ENCODE peak calls at places on chromosomes 3 and 15, in eight cellular contexts. H is upper lobe of right lung, U is OCI-LY7, Y is esophagus squamous epithelium, F is cardiac fibroblast, C is psoas muscle, M is heart left ventricle, I is AG10803. L is an unnamed sample.
A peak's percentile ranks its signal among the peaks of the same experiment; 100 is the strongest.

GRCh38 chr3:67808906-67809305 is 154.5 kb upstream of the SUCLG2 start:
- DNase-seq in Y (no peak), H (no peak), C (no peak), F (no peak), U (no peak), M (no peak), I (no peak), L (no peak)

GRCh38 chr15:83046558-83047127 is 20.4 kb downstream of the BTBD1 start:
- DNase-seq in U (no peak), H (no peak), F (peak; percentile 82), Y (no peak), C (no peak), M (no peak), I (peak; percentile 53), L (peak; percentile 55)

GRCh38 chr15:98397411-98397810 is 250.9 kb upstream of the IGF1R start:
- DNase-seq in I (no peak), M (peak; percentile 50), C (no peak), F (no peak), H (no peak), U (no peak), Y (no peak), L (no peak)

GRCh38 chr15:62887113-62887570 is 155.4 kb upstream of the TPM1 start:
- DNase-seq in M (no peak), H (no peak), F (no peak), U (no peak), C (no peak), I (peak; percentile 70), Y (no peak), L (peak; percentile 66)

GRCh38 chr15:96272427-96272826 is 58.1 kb upstream of the NR2F2 start:
- DNase-seq in M (no peak), C (no peak), Y (no peak), H (no peak), U (no peak), I (no peak), F (no peak), L (no peak)

GRCh38 chr15:77671274-77672056 is 38.8 kb upstream of the LINGO1 start:
- DNase-seq in Y (no peak), I (no peak), U (peak; percentile 16), H (no peak), M (peak; percentile 46), C (no peak), F (no peak), L (no peak)

GRCh38 chr15:71754660-71755059 is 55.7 kb upstream of the NR2E3 start:
- DNase-seq in F (no peak), Y (no peak), U (no peak), C (no peak), I (no peak), H (no peak), M (no peak), L (no peak)

GRCh38 chr3:129230311-129231019 is 18.9 kb upstream of the COPG1 start:
- DNase-seq in F (peak; percentile 69), I (peak; percentile 81), H (no peak), M (no peak), Y (no peak), C (no peak), U (no peak), L (no peak)

GRCh38 chr3:177050466-177051237 is 146.6 kb downstream of the TBL1XR1 start:
- DNase-seq in H (no peak), Y (no peak), F (peak; percentile 70), M (no peak), C (no peak), U (peak; percentile 67), I (peak; percentile 50), L (peak; percentile 35)

GRCh38 chr15:44779761-44780160 is 43.4 kb downstream of the TRIM69 start:
- DNase-seq in U (no peak), I (no peak), F (no peak), M (no peak), C (no peak), H (no peak), Y (no peak), L (no peak)

GRCh38 chr3:190205739-190206138 is 85.0 kb upstream of the P3H2 start:
- DNase-seq in F (no peak), Y (no peak), M (no peak), H (no peak), I (peak; percentile 44), C (no peak), U (no peak), L (no peak)

GRCh38 chr3:32147509-32147908 is 41.1 kb downstream of the GPD1L start:
- DNase-seq in H (no peak), F (no peak), U (no peak), M (no peak), I (no peak), C (no peak), Y (no peak), L (no peak)

GRCh38 chr3:111773484-111773883 is 85.6 kb upstream of the PHLDB2 start:
- DNase-seq in I (no peak), Y (no peak), C (no peak), H (no peak), M (no peak), U (no peak), F (no peak), L (no peak)

GRCh38 chr3:111947179-111947727 is 31.6 kb upstream of the ABHD10 start:
- DNase-seq in U (no peak), C (no peak), I (peak; percentile 80), F (peak; percentile 53), H (no peak), Y (no peak), M (no peak), L (peak; percentile 15)

GRCh38 chr3:108546692-108547091 is 36.3 kb upstream of the MYH15 start:
- DNase-seq in U (no peak), H (no peak), Y (no peak), M (no peak), F (no peak), C (no peak), I (no peak), L (no peak)

GRCh38 chr15:71115567-71116351 is 488 bp downstream of the THSD4 start:
- DNase-seq in C (peak; percentile 62), M (peak; percentile 60), F (peak; percentile 62), U (no peak), H (peak; percentile 85), I (peak; percentile 45), Y (no peak), L (no peak)

GRCh38 chr15:39579487-39580116 is 1.3 kb upstream of the THBS1 start:
- DNase-seq in U (no peak), C (peak; percentile 70), M (peak; percentile 76), I (peak; percentile 100), Y (no peak), F (peak; percentile 96), H (peak; percentile 82), L (peak; percentile 70)

GRCh38 chr15:80999623-81000036 is 1.1 kb upstream of the TLNRD1 start:
- DNase-seq in F (no peak), U (peak; percentile 77), M (no peak), I (no peak), H (no peak), Y (no peak), C (no peak), L (no peak)

GRCh38 chr15:60905587-60905986 is 323.5 kb downstream of the RORA start:
- DNase-seq in C (no peak), M (no peak), H (no peak), U (no peak), I (no peak), F (no peak), Y (no peak), L (no peak)

GRCh38 chr15:89371145-89372044 is 36.8 kb upstream of the POLG start:
- DNase-seq in M (no peak), F (peak; percentile 6), Y (no peak), C (no peak), U (no peak), I (no peak), H (no peak), L (no peak)
- H3K4me3 ChIP-seq in M (peak overlapping the region; percentile 43), F (peak overlapping the region; percentile 8), Y (peak overlapping the region; percentile 51), C (peak overlapping the region; percentile 44), U (no peak overlapping the region), I (peak overlapping the region; percentile 24), H (no peak overlapping the region), L (no peak overlapping the region)

GRCh38 chr15:57223887-57224286 is 152.4 kb upstream of the CGNL1 start:
- DNase-seq in Y (no peak), F (no peak), C (no peak), I (no peak), M (no peak), H (no peak), U (no peak), L (no peak)
- H3K4me3 ChIP-seq in Y (no peak overlapping the region), F (no peak overlapping the region), C (no peak overlapping the region), I (no peak overlapping the region), M (no peak overlapping the region), H (no peak overlapping the region), U (no peak overlapping the region), L (no peak overlapping the region)

DNA sequence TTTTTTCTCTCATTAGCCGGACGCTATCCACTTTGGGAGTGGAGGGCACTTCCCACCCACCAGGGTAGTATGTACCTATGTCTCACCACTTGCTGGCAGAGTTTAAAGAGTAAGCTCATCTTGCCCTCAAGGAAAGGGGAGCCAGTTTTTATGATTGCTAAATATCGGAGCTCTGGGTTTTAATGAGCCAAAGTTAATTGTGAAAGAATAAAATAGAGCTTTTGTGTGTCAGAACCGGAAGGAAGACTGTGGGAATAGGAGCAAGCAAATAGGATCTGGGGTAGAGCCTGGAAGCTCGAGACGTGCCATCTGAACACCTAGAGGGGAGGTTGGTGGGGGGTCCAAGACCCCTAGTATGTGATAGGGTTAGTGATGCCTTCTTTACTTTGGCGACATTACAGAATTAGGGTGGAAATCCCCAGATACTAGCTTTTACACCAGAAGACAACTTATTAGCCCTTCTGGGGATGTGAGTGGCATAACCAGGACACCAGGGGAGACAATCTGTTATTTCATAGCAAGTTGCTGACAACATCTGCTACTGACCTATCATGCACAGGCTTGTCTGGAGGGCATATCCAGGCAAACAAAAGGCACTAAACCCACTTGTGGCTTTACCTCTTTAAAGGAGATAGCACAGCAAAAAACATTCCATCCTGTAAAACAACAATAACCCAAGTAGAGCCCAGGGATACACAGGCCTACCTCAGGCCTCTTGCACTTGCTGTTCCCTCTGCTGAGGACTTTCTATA is 333.8 kb downstream of the ZNF621 start:
- DNase-seq in I (no peak), F (no peak), Y (no peak), C (no peak), U (no peak), M (no peak), H (no peak), L (no peak)
- H3K4me3 ChIP-seq in I (no peak overlapping the region), F (no peak overlapping the region), Y (no peak overlapping the region), C (no peak overlapping the region), U (no peak overlapping the region), M (no peak overlapping the region), H (no peak overlapping the region), L (no peak overlapping the region)

GRCh38 chr3:18443670-18444596 is 18.8 kb upstream of the SATB1 start:
- DNase-seq in U (no peak), M (peak; percentile 27), H (peak; percentile 79), Y (no peak), F (no peak), C (peak; percentile 50), I (no peak), L (no peak)

GRCh38 chr3:18447720-18448119 is 22.6 kb upstream of the SATB1 start:
- DNase-seq in I (no peak), Y (no peak), H (no peak), U (no peak), C (no peak), M (no peak), F (no peak), L (no peak)

GRCh38 chr3:18446067-18446793 is 21.1 kb upstream of the SATB1 start:
- DNase-seq in M (no peak), Y (no peak), F (no peak), C (no peak), I (no peak), U (no peak), H (no peak), L (no peak)

GRCh38 chr3:18444597-18445420 is 19.7 kb upstream of the SATB1 start:
- DNase-seq in F (peak; percentile 68), H (peak; percentile 89), M (peak; percentile 75), C (peak; percentile 83), U (peak; percentile 60), I (peak; percentile 52), Y (no peak), L (no peak)

GRCh38 chr3:18445421-18446066 is 20.4 kb upstream of the SATB1 start:
- DNase-seq in M (no peak), U (no peak), H (no peak), I (no peak), C (no peak), F (no peak), Y (no peak), L (no peak)
- H3K4me3 ChIP-seq in M (peak overlapping the region; percentile 67), U (peak overlapping the region; percentile 51), H (peak overlapping the region; percentile 57), I (peak overlapping the region; percentile 26), C (peak overlapping the region; percentile 71), F (peak overlapping the region; percentile 36), Y (peak overlapping the region; percentile 74), L (peak overlapping the region; percentile 49)